ENCODE peak calls at places on chromosomes 7 and 10, in seven cellular contexts. One of them, this sample, is unnamed.

GRCh38 chr7:55131421-55131929 is 112.7 kb downstream of the EGFR start:
- DNase-seq in cardiac muscle cell: no peak
- DNase-seq in ovary: no peak
- DNase-seq in AG04450: no peak
- DNase-seq in GM13976: no peak
- DNase-seq in fibroblast of the aortic adventitia: no peak
- DNase-seq in neural progenitor cell: peak
- DNase-seq in this sample: no peak

GRCh38 chr7:123741940-123742339 is 6.9 kb downstream of the WASL start:
- DNase-seq in fibroblast of the aortic adventitia: no peak
- DNase-seq in neural progenitor cell: no peak
- DNase-seq in ovary: no peak
- DNase-seq in AG04450: no peak
- DNase-seq in cardiac muscle cell: no peak
- DNase-seq in GM13976: no peak
- DNase-seq in this sample: no peak

GRCh38 chr10:118300266-118300665 is 41.9 kb downstream of the FAM204A start:
- DNase-seq in ovary: no peak
- DNase-seq in AG04450: no peak
- DNase-seq in GM13976: no peak
- DNase-seq in cardiac muscle cell: no peak
- DNase-seq in neural progenitor cell: no peak
- DNase-seq in fibroblast of the aortic adventitia: no peak
- DNase-seq in this sample: no peak

GRCh38 chr7:8184241-8184640 is 77.7 kb downstream of the ICA1 start:
- DNase-seq in neural progenitor cell: no peak
- DNase-seq in ovary: no peak
- DNase-seq in AG04450: no peak
- DNase-seq in fibroblast of the aortic adventitia: no peak
- DNase-seq in GM13976: no peak
- DNase-seq in cardiac muscle cell: no peak
- DNase-seq in this sample: no peak

GRCh38 chr7:158430308-158431034 is 157.2 kb downstream of the PTPRN2 start:
- DNase-seq in ovary: no peak
- DNase-seq in AG04450: no peak
- DNase-seq in cardiac muscle cell: no peak
- DNase-seq in GM13976: no peak
- DNase-seq in neural progenitor cell: no peak
- DNase-seq in fibroblast of the aortic adventitia: no peak
- DNase-seq in this sample: no peak

GRCh38 chr10:129945941-129946760 is 17.9 kb downstream of the EBF3 start:
- DNase-seq in GM13976: no peak
- DNase-seq in cardiac muscle cell: no peak
- DNase-seq in ovary: peak
- DNase-seq in AG04450: no peak
- DNase-seq in fibroblast of the aortic adventitia: peak
- DNase-seq in neural progenitor cell: no peak
- DNase-seq in this sample: no peak

GRCh38 chr7:69598487-69599148 is 343 bp downstream of the AUTS2 start:
- DNase-seq in ovary: peak
- DNase-seq in fibroblast of the aortic adventitia: no peak
- DNase-seq in cardiac muscle cell: no peak
- DNase-seq in AG04450: no peak
- DNase-seq in neural progenitor cell: peak
- DNase-seq in GM13976: peak
- DNase-seq in this sample: peak

GRCh38 chr7:74454948-74455804 is 1.5 kb downstream of the GTF2IRD1 start:
- DNase-seq in neural progenitor cell: no peak
- DNase-seq in ovary: peak
- DNase-seq in GM13976: no peak
- DNase-seq in cardiac muscle cell: peak
- DNase-seq in AG04450: no peak
- DNase-seq in fibroblast of the aortic adventitia: no peak
- DNase-seq in this sample: no peak

GRCh38 chr10:113735913-113736312 is 15.6 kb upstream of the PLEKHS1 start:
- DNase-seq in ovary: no peak
- DNase-seq in cardiac muscle cell: no peak
- DNase-seq in GM13976: no peak
- DNase-seq in fibroblast of the aortic adventitia: no peak
- DNase-seq in AG04450: no peak
- DNase-seq in neural progenitor cell: peak
- DNase-seq in this sample: no peak

GRCh38 chr10:103837370-103838094 is 17.8 kb downstream of the SH3PXD2A start:
- DNase-seq in GM13976: no peak
- DNase-seq in ovary: no peak
- DNase-seq in neural progenitor cell: no peak
- DNase-seq in cardiac muscle cell: no peak
- DNase-seq in fibroblast of the aortic adventitia: no peak
- DNase-seq in AG04450: no peak
- DNase-seq in this sample: no peak

GRCh38 chr10:38228394-38228793 is 134.3 kb downstream of the ZNF37A start:
- DNase-seq in AG04450: no peak
- DNase-seq in fibroblast of the aortic adventitia: no peak
- DNase-seq in neural progenitor cell: no peak
- DNase-seq in cardiac muscle cell: no peak
- DNase-seq in GM13976: no peak
- DNase-seq in ovary: no peak
- DNase-seq in this sample: no peak

GRCh38 chr7:151936207-151936606 is 20.0 kb upstream of the GALNTL5 start:
- DNase-seq in cardiac muscle cell: no peak
- DNase-seq in ovary: no peak
- DNase-seq in GM13976: peak
- DNase-seq in fibroblast of the aortic adventitia: no peak
- DNase-seq in neural progenitor cell: no peak
- DNase-seq in AG04450: no peak
- DNase-seq in this sample: peak

GRCh38 chr7:55021951-55022617 is 3.3 kb downstream of the EGFR start:
- DNase-seq in ovary: no peak
- DNase-seq in fibroblast of the aortic adventitia: peak
- DNase-seq in GM13976: no peak
- DNase-seq in cardiac muscle cell: no peak
- DNase-seq in neural progenitor cell: no peak
- DNase-seq in AG04450: no peak
- DNase-seq in this sample: no peak

GRCh38 chr10:132065491-132066105 is at the start of gene JAKMIP3:
- DNase-seq in GM13976: no peak
- DNase-seq in cardiac muscle cell: peak
- DNase-seq in ovary: peak
- DNase-seq in AG04450: peak
- DNase-seq in fibroblast of the aortic adventitia: peak
- DNase-seq in neural progenitor cell: peak
- DNase-seq in this sample: no peak

GRCh38 chr10:62543566-62543965 is 169.4 kb downstream of the ZNF365 start:
- DNase-seq in ovary: no peak
- DNase-seq in AG04450: no peak
- DNase-seq in neural progenitor cell: no peak
- DNase-seq in fibroblast of the aortic adventitia: no peak
- DNase-seq in GM13976: no peak
- DNase-seq in cardiac muscle cell: no peak
- DNase-seq in this sample: no peak

GRCh38 chr7:96786261-96786997 is 76.8 kb upstream of the SEM1 start:
- DNase-seq in AG04450: no peak
- DNase-seq in ovary: peak
- DNase-seq in cardiac muscle cell: peak
- DNase-seq in fibroblast of the aortic adventitia: no peak
- DNase-seq in GM13976: no peak
- DNase-seq in neural progenitor cell: peak
- DNase-seq in this sample: no peak

GRCh38 chr10:86535057-86535882 is 13.7 kb upstream of the WAPL start:
- DNase-seq in ovary: peak
- DNase-seq in AG04450: no peak
- DNase-seq in cardiac muscle cell: peak
- DNase-seq in GM13976: peak
- DNase-seq in fibroblast of the aortic adventitia: no peak
- DNase-seq in neural progenitor cell: peak
- DNase-seq in this sample: peak

GRCh38 chr10:66833861-66834260 is 92.0 kb upstream of the LRRTM3 start:
- DNase-seq in AG04450: no peak
- DNase-seq in ovary: no peak
- DNase-seq in cardiac muscle cell: no peak
- DNase-seq in fibroblast of the aortic adventitia: peak
- DNase-seq in GM13976: no peak
- DNase-seq in neural progenitor cell: peak
- DNase-seq in this sample: no peak

GRCh38 chr10:132175907-132176581 is 10.7 kb upstream of the DPYSL4 start:
- DNase-seq in GM13976: no peak
- DNase-seq in neural progenitor cell: peak
- DNase-seq in cardiac muscle cell: peak
- DNase-seq in fibroblast of the aortic adventitia: no peak
- DNase-seq in ovary: no peak
- DNase-seq in AG04450: no peak
- DNase-seq in this sample: no peak

GRCh38 chr10:70830185-70830584 is 14.4 kb downstream of the SGPL1 start:
- DNase-seq in neural progenitor cell: no peak
- DNase-seq in AG04450: no peak
- DNase-seq in fibroblast of the aortic adventitia: no peak
- DNase-seq in ovary: no peak
- DNase-seq in cardiac muscle cell: no peak
- DNase-seq in GM13976: no peak
- DNase-seq in this sample: no peak

GRCh38 chr10:76218045-76218444 is 786.6 kb downstream of the LRMDA start:
- DNase-seq in cardiac muscle cell: peak
- DNase-seq in GM13976: no peak
- DNase-seq in ovary: no peak
- DNase-seq in fibroblast of the aortic adventitia: no peak
- DNase-seq in neural progenitor cell: no peak
- DNase-seq in AG04450: no peak
- DNase-seq in this sample: no peak
- TF ChIP-seq CTCF in cardiac muscle cell: no peak
- TF ChIP-seq CTCF in GM13976: no peak
- TF ChIP-seq CTCF in ovary: no peak
- TF ChIP-seq CTCF in fibroblast of the aortic adventitia: no peak
- TF ChIP-seq CTCF in neural progenitor cell: no peak
- TF ChIP-seq CTCF in AG04450: no peak
- TF ChIP-seq CTCF in this sample: no peak

DNA sequence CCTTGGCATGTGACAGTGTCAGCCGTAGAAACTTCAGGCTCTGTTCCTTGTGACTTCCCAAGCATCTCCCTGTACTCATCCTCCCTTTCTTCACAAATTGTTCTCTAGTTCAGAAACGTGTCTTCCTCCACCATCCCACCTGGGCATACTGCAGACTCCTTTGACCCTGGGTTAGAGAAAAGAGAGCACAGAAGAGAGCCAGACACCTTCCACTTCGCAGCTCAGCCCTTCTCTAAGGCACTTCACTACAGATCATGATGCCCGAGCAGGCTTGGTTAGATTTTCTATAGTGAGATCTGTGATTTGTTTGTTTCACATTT is 70.6 kb downstream of the XPNPEP1 start:
- DNase-seq in fibroblast of the aortic adventitia: no peak
- DNase-seq in cardiac muscle cell: no peak
- DNase-seq in GM13976: no peak
- DNase-seq in AG04450: no peak
- DNase-seq in ovary: no peak
- DNase-seq in neural progenitor cell: no peak
- DNase-seq in this sample: no peak
- TF ChIP-seq CTCF in fibroblast of the aortic adventitia: no peak
- TF ChIP-seq CTCF in cardiac muscle cell: no peak
- TF ChIP-seq CTCF in GM13976: no peak
- TF ChIP-seq CTCF in AG04450: no peak
- TF ChIP-seq CTCF in ovary: peak
- TF ChIP-seq CTCF in neural progenitor cell: no peak
- TF ChIP-seq CTCF in this sample: no peak

DNA sequence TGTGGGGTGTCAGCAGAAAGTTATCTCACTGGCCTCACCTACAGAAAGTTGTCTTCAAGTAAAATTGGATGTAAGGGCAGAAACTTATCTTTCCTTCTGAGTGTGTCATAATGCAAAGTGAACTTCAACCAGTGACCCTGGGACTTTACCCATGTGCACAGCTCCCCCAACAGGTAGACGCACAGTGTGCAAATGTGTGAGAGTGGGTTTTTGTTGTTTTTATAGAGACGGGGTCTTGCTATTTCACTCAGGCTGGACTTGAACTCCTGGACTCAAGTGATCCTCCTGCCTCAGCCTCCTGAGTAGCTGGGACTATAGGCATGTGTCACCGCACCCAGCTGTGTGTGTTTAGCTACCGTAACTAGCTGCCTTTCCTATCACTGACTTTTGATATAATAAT is 6.4 kb upstream of the KAZALD1 start:
- DNase-seq in fibroblast of the aortic adventitia: no peak
- DNase-seq in neural progenitor cell: no peak
- DNase-seq in cardiac muscle cell: no peak
- DNase-seq in AG04450: no peak
- DNase-seq in ovary: no peak
- DNase-seq in GM13976: no peak
- DNase-seq in this sample: no peak
- TF ChIP-seq CTCF in fibroblast of the aortic adventitia: no peak
- TF ChIP-seq CTCF in neural progenitor cell: peak
- TF ChIP-seq CTCF in cardiac muscle cell: peak
- TF ChIP-seq CTCF in AG04450: no peak
- TF ChIP-seq CTCF in ovary: no peak
- TF ChIP-seq CTCF in GM13976: no peak
- TF ChIP-seq CTCF in this sample: peak

GRCh38 chr7:92809397-92810241 is 26.8 kb downstream of the CDK6 start:
- DNase-seq in cardiac muscle cell: peak
- DNase-seq in AG04450: peak
- DNase-seq in fibroblast of the aortic adventitia: peak
- DNase-seq in ovary: peak
- DNase-seq in neural progenitor cell: peak
- DNase-seq in GM13976: peak
- DNase-seq in this sample: peak

GRCh38 chr7:92810242-92810611 is 26.1 kb downstream of the CDK6 start:
- DNase-seq in cardiac muscle cell: no peak
- DNase-seq in neural progenitor cell: no peak
- DNase-seq in fibroblast of the aortic adventitia: no peak
- DNase-seq in GM13976: no peak
- DNase-seq in ovary: no peak
- DNase-seq in AG04450: no peak
- DNase-seq in this sample: peak

GRCh38 chr7:92815412-92815811 is 21.0 kb downstream of the CDK6 start:
- DNase-seq in neural progenitor cell: no peak
- DNase-seq in ovary: no peak
- DNase-seq in cardiac muscle cell: no peak
- DNase-seq in fibroblast of the aortic adventitia: no peak
- DNase-seq in GM13976: no peak
- DNase-seq in AG04450: no peak
- DNase-seq in this sample: no peak

GRCh38 chr7:92811158-92811557 is 25.2 kb downstream of the CDK6 start:
- DNase-seq in fibroblast of the aortic adventitia: no peak
- DNase-seq in neural progenitor cell: no peak
- DNase-seq in cardiac muscle cell: no peak
- DNase-seq in GM13976: no peak
- DNase-seq in AG04450: no peak
- DNase-seq in ovary: no peak
- DNase-seq in this sample: no peak

DNA sequence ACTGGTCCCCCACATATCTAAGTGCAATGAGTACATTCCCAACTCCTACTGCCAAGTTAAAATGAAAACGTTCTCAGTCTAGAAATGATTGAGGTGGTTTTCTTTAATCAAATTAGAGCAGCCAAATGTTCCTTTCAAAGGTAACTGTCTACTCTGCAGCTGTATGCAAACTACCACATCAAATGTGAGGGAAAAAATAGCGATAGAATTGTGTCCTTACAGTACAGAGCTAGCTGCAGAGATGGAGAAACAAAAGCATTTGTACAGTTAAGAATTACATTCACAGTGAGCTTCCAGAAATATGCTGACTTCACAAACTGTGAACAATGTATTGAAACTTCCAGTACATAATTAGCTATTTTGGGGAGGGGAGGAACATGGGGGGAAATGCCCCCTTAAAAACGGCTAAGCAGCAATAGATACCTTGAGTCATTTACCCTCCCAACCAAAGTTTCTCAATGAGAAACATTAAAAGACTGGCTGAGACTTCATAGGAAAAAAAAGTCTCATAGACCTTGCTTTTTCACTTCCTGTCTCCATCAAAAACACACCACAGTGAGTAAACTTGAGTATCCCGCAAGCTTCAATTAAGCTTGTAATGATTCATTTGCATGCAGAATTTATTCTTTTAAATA is 22.9 kb downstream of the CDK6 start:
- DNase-seq in ovary: no peak
- DNase-seq in fibroblast of the aortic adventitia: no peak
- DNase-seq in neural progenitor cell: no peak
- DNase-seq in GM13976: no peak
- DNase-seq in cardiac muscle cell: no peak
- DNase-seq in AG04450: no peak
- DNase-seq in this sample: peak
- TF ChIP-seq CTCF in ovary: no peak
- TF ChIP-seq CTCF in fibroblast of the aortic adventitia: no peak
- TF ChIP-seq CTCF in neural progenitor cell: no peak
- TF ChIP-seq CTCF in GM13976: no peak
- TF ChIP-seq CTCF in cardiac muscle cell: no peak
- TF ChIP-seq CTCF in AG04450: no peak
- TF ChIP-seq CTCF in this sample: no peak